ENCODE peak calls at places on chromosome 18, in four cellular contexts. X is K562, G is H1, M is SK-N-SH. O is an unnamed sample.

GRCh38 chr18:77068321-77068841 is 64.2 kb downstream of the MBP start:
- DNase-seq in X (no peak), G (no peak), M (no peak), O (no peak)

GRCh38 chr18:58288922-58289797 is 245.1 kb downstream of the NEDD4L start:
- DNase-seq in G (no peak), X (peak; percentile 21), M (no peak), O (no peak)

GRCh38 chr18:11323359-11323819 is 174.0 kb upstream of the PIEZO2 start:
- DNase-seq in M (no peak), G (no peak), X (no peak), O (no peak)

GRCh38 chr18:34773961-34774754 is 64.1 kb downstream of the DTNA start:
- DNase-seq in X (no peak), G (no peak), M (peak; percentile 54), O (no peak)

GRCh38 chr18:50751490-50751889 is 68.3 kb downstream of the MRO start:
- DNase-seq in M (peak; percentile 54), G (no peak), X (no peak), O (no peak)

GRCh38 chr18:64474279-64474678 is 325.4 kb upstream of the LINC00305 start:
- DNase-seq in G (no peak), M (peak; percentile 15), X (no peak), O (no peak)

GRCh38 chr18:62455222-62455621 is 67.6 kb upstream of the ZCCHC2 start:
- DNase-seq in G (no peak), X (no peak), M (no peak), O (no peak)

GRCh38 chr18:77230645-77231044 is 19.0 kb upstream of the GALR1 start:
- DNase-seq in X (no peak), M (no peak), G (no peak), O (no peak)

GRCh38 chr18:69916412-69916811 is 31.3 kb downstream of the CD226 start:
- DNase-seq in G (no peak), M (no peak), X (no peak), O (no peak)

GRCh38 chr18:49368876-49369440 is 91.5 kb downstream of the DYM start:
- DNase-seq in G (no peak), X (no peak), M (no peak), O (peak; percentile 29)

GRCh38 chr18:48607049-48607984 is 68.5 kb downstream of the CTIF start:
- DNase-seq in M (no peak), X (no peak), G (no peak), O (no peak)

GRCh38 chr18:64330161-64330560 is 181.3 kb upstream of the LINC00305 start:
- DNase-seq in X (no peak), G (no peak), M (no peak), O (peak; percentile 12)

GRCh38 chr18:3391704-3392466 is 58.1 kb upstream of the TGIF1 start:
- DNase-seq in G (no peak), M (no peak), X (no peak), O (no peak)

GRCh38 chr18:3392467-3392855 is 57.5 kb upstream of the TGIF1 start:
- DNase-seq in X (no peak), G (no peak), M (no peak), O (no peak)

GRCh38 chr18:3388980-3389379 is 61.0 kb upstream of the TGIF1 start:
- DNase-seq in G (no peak), X (no peak), M (no peak), O (no peak)

GRCh38 chr18:3388323-3388722 is 61.6 kb upstream of the TGIF1 start:
- DNase-seq in M (no peak), X (no peak), G (no peak), O (no peak)

DNA sequence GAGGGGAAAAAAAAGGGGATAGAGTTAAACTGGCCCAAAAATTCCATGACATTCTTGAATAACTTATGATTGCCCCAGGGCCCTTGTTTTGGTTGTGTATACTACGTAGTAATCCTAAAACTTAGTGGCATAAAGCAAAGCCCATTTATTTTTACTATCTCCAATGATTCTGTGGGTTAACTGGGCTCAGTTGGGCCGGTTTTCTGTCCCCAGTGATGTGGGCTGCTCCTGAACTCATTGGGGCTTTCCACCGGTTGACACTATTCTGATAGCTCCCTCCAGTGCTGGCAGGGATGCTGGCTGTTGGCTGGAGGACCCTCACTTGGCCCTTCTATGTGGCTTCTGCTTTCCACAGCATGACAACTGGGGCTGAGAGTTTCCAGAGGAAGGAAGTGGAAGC is 60.0 kb upstream of the TGIF1 start:
- DNase-seq in X (no peak), G (no peak), M (no peak), O (no peak)
- TF ChIP-seq TEAD4 in X (no peak), G (no peak), M (no peak), O (no peak)

GRCh38 chr18:3525870-3526420 is 76.0 kb downstream of the TGIF1 start:
- DNase-seq in G (no peak), X (peak; percentile 55), M (no peak), O (no peak)
- TF ChIP-seq TEAD4 in G (no peak), X (no peak), M (no peak), O (no peak)

DNA sequence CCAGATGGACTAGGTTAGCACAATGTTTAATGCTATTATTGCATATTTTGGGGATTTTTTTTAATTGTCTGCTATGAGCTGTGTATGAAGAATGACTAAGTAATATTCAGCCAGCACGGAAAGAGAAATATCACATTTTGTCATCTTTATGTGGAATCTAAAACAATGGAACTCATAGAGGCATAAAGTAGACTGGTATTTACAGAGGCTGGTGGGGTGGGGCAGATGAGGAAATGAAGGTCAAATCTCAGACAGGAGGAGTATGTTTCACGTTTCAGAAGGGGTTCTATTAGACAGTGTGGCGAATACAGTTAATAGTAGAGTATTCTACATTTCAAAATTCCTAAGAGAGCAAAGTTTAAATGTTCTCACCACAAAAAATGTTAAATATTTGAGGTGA is 4.7 kb downstream of the CDH19 start:
- DNase-seq in X (no peak), M (no peak), G (no peak), O (no peak)
- TF ChIP-seq TEAD4 in X (no peak), M (no peak), G (no peak), O (no peak)

GRCh38 chr18:79862562-79862961 is 64.8 kb downstream of the KCNG2 start:
- DNase-seq in M (no peak), G (no peak), X (no peak), O (no peak)
- TF ChIP-seq TEAD4 in M (no peak), G (no peak), X (no peak), O (no peak)

GRCh38 chr18:80120932-80121331 is 11.9 kb downstream of the ADNP2 start:
- DNase-seq in M (no peak), X (no peak), G (no peak), O (no peak)
- TF ChIP-seq TEAD4 in M (no peak), X (no peak), G (no peak), O (no peak)

DNA sequence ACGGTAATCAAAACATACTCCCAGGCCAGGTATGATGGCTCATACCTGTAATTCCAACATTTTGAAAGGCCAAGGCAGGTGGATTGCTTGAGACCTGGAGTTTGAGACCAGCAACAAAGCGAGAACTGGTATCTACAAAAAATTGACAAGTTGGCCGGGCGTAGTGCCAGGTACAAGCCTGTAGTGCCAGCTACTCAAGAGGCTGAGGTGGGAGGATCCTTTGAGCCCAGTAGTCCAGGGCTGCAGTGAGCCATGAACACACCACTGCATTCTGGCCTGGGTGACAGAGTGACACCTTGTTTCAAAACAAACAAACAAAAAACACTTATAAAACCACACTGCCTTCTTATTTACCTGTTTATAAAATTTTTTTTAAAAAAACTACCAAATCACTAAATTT is 80.8 kb downstream of the GAREM1 start:
- DNase-seq in G (no peak), X (no peak), M (no peak), O (no peak)
- TF ChIP-seq TEAD4 in G (no peak), X (no peak), M (no peak), O (no peak)

DNA sequence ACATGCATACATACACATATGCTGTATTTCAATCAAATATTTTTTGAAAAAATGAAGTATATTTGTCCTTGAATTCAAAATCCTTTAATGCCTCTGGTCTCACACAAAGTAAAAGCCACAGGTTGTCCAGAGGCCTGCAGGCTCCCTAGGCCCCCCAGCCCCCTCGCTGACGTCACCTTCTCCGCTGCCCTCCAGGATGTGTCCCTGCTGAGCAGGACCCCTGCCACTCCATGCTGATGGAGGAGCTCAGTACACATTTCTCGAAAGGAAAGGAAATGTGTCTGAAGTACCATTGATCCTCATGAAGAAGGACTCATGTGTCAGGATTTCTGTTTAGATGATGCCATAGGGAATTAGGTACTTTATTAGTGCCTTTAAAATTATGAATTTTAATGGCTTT is 212.1 kb downstream of the LDLRAD4 start:
- DNase-seq in X (no peak), M (no peak), G (no peak), O (no peak)
- TF ChIP-seq TEAD4 in X (no peak), M (no peak), G (no peak), O (no peak)

DNA sequence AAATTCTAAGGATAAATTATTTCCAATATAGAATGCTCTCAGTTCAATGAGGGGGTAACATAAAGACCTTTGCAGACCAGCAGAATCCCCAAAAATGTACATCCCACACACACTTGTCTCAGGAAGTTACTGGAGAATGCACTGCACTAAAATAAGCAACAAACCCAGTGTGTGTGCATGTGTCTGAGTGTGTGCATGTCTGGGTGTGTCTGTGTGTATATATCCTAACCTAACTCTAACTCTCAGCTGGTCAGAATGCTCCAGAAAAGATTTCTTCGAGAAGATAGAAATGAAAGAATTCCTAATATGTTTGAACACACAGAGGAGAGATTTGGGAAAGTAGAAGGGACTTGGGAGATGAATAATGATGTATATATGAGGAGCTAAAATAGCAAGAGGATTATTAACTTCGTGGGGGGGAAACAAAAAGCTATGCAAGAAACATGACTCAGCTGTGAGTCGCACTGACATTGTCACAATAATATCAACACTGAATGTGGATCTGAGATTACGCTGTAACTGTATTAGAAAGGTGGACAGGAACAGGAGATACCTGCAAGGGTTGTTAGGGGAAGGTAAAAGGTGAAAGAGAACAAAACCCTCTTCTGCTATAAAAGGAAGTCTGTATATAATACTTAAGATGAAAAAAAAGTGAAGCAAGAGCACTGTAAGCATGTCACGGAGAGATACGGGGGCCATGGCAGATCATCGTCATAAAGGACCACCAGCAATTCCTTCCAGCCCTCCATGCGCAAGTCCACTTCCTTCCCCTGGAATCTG is 11.1 kb downstream of the COLEC12 start:
- DNase-seq in G (no peak), M (no peak), X (no peak), O (no peak)
- TF ChIP-seq TEAD4 in G (no peak), M (peak; percentile 33), X (no peak), O (no peak)

O was measured in WTC11.